ENCODE peak calls at places on chromosomes 11 and 22, in eight cellular contexts. One of them, this sample, is unnamed.

GRCh38 chr11:65041206-65042035 is at the start of gene SAC3D1:
- DNase-seq in mammary epithelial cell: no peak
- DNase-seq in CD4-positive, alpha-beta T cell: no peak
- DNase-seq in psoas muscle: no peak
- DNase-seq in endodermal cell: peak
- DNase-seq in pancreas: peak
- DNase-seq in heart right ventricle: peak
- DNase-seq in dorsolateral prefrontal cortex: peak
- DNase-seq in this sample: peak

GRCh38 chr11:126925321-126926093 is 75.1 kb downstream of the KIRREL3 start:
- DNase-seq in dorsolateral prefrontal cortex: peak
- DNase-seq in heart right ventricle: no peak
- DNase-seq in mammary epithelial cell: peak
- DNase-seq in endodermal cell: peak
- DNase-seq in CD4-positive, alpha-beta T cell: no peak
- DNase-seq in psoas muscle: no peak
- DNase-seq in pancreas: no peak
- DNase-seq in this sample: peak

GRCh38 chr11:128195057-128195751 is 392.2 kb downstream of the ETS1 start:
- DNase-seq in CD4-positive, alpha-beta T cell: no peak
- DNase-seq in endodermal cell: no peak
- DNase-seq in pancreas: no peak
- DNase-seq in heart right ventricle: no peak
- DNase-seq in dorsolateral prefrontal cortex: no peak
- DNase-seq in mammary epithelial cell: no peak
- DNase-seq in psoas muscle: no peak
- DNase-seq in this sample: no peak

GRCh38 chr22:37303821-37304274 is 21.5 kb downstream of the CYTH4 start:
- DNase-seq in mammary epithelial cell: peak
- DNase-seq in endodermal cell: no peak
- DNase-seq in heart right ventricle: no peak
- DNase-seq in dorsolateral prefrontal cortex: no peak
- DNase-seq in pancreas: no peak
- DNase-seq in psoas muscle: no peak
- DNase-seq in CD4-positive, alpha-beta T cell: no peak
- DNase-seq in this sample: peak

GRCh38 chr11:113449743-113450142 is 25.5 kb downstream of the DRD2 start:
- DNase-seq in psoas muscle: no peak
- DNase-seq in dorsolateral prefrontal cortex: no peak
- DNase-seq in pancreas: no peak
- DNase-seq in CD4-positive, alpha-beta T cell: no peak
- DNase-seq in mammary epithelial cell: no peak
- DNase-seq in endodermal cell: no peak
- DNase-seq in heart right ventricle: no peak
- DNase-seq in this sample: no peak

GRCh38 chr11:134519788-134520187 is 107.7 kb upstream of the B3GAT1 start:
- DNase-seq in dorsolateral prefrontal cortex: no peak
- DNase-seq in mammary epithelial cell: no peak
- DNase-seq in psoas muscle: peak
- DNase-seq in heart right ventricle: no peak
- DNase-seq in pancreas: no peak
- DNase-seq in CD4-positive, alpha-beta T cell: no peak
- DNase-seq in endodermal cell: no peak
- DNase-seq in this sample: no peak

GRCh38 chr11:86453290-86454030 is 78.8 kb downstream of the CCDC81 start:
- DNase-seq in dorsolateral prefrontal cortex: no peak
- DNase-seq in endodermal cell: no peak
- DNase-seq in mammary epithelial cell: no peak
- DNase-seq in pancreas: no peak
- DNase-seq in psoas muscle: no peak
- DNase-seq in CD4-positive, alpha-beta T cell: no peak
- DNase-seq in heart right ventricle: no peak
- DNase-seq in this sample: no peak

GRCh38 chr11:86938900-86939880 is 16.0 kb downstream of the FZD4 start:
- DNase-seq in psoas muscle: no peak
- DNase-seq in dorsolateral prefrontal cortex: no peak
- DNase-seq in heart right ventricle: peak
- DNase-seq in CD4-positive, alpha-beta T cell: no peak
- DNase-seq in endodermal cell: no peak
- DNase-seq in mammary epithelial cell: peak
- DNase-seq in pancreas: no peak
- DNase-seq in this sample: no peak

GRCh38 chr22:46577361-46578249 is 40.2 kb upstream of the CELSR1 start:
- DNase-seq in dorsolateral prefrontal cortex: no peak
- DNase-seq in pancreas: peak
- DNase-seq in endodermal cell: peak
- DNase-seq in CD4-positive, alpha-beta T cell: no peak
- DNase-seq in psoas muscle: peak
- DNase-seq in heart right ventricle: no peak
- DNase-seq in mammary epithelial cell: no peak
- DNase-seq in this sample: no peak

GRCh38 chr11:17352925-17353227 is 1.3 kb downstream of the NCR3LG1 start:
- DNase-seq in mammary epithelial cell: peak
- DNase-seq in pancreas: peak
- DNase-seq in psoas muscle: no peak
- DNase-seq in dorsolateral prefrontal cortex: peak
- DNase-seq in endodermal cell: peak
- DNase-seq in heart right ventricle: peak
- DNase-seq in CD4-positive, alpha-beta T cell: peak
- DNase-seq in this sample: no peak
- TF ChIP-seq CTCF in mammary epithelial cell: no peak
- TF ChIP-seq CTCF in pancreas: no peak
- TF ChIP-seq CTCF in psoas muscle: no peak
- TF ChIP-seq CTCF in dorsolateral prefrontal cortex: no peak
- TF ChIP-seq CTCF in endodermal cell: no peak
- TF ChIP-seq CTCF in heart right ventricle: no peak
- TF ChIP-seq CTCF in CD4-positive, alpha-beta T cell: no peak
- TF ChIP-seq CTCF in this sample: no peak

DNA sequence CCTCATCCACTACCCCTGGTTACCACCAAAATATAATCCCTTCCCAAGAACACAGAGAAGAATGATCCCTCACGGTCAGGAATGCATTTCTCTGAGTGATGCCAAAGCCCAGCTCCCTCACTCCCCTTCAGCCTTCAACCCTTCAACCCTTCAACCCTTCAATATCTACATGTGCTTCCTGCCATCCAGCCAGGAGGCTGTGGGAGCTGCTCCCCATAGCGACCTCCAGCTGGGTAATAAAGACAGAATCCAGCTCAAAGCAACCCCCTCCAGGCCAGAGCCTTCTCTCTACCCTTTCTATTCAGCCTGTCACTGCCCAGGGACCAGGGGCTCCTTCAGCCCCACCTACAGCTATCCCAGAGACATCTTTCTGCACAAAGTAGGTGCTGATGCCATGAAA is 2.7 kb downstream of the ARHGAP1 start:
- DNase-seq in pancreas: no peak
- DNase-seq in heart right ventricle: no peak
- DNase-seq in endodermal cell: no peak
- DNase-seq in CD4-positive, alpha-beta T cell: no peak
- DNase-seq in dorsolateral prefrontal cortex: no peak
- DNase-seq in mammary epithelial cell: no peak
- DNase-seq in psoas muscle: no peak
- DNase-seq in this sample: no peak
- H3K27ac ChIP-seq in pancreas: no peak
- H3K27ac ChIP-seq in heart right ventricle: no peak
- H3K27ac ChIP-seq in endodermal cell: peak
- H3K27ac ChIP-seq in CD4-positive, alpha-beta T cell: no peak
- H3K27ac ChIP-seq in dorsolateral prefrontal cortex: peak
- H3K27ac ChIP-seq in mammary epithelial cell: no peak
- H3K27ac ChIP-seq in psoas muscle: peak
- H3K27ac ChIP-seq in this sample: no peak

GRCh38 chr22:45103756-45104155 is 60.0 kb upstream of the NUP50 start:
- DNase-seq in heart right ventricle: no peak
- DNase-seq in mammary epithelial cell: no peak
- DNase-seq in psoas muscle: no peak
- DNase-seq in pancreas: no peak
- DNase-seq in CD4-positive, alpha-beta T cell: no peak
- DNase-seq in endodermal cell: no peak
- DNase-seq in dorsolateral prefrontal cortex: no peak
- DNase-seq in this sample: no peak
- TF ChIP-seq CTCF in heart right ventricle: no peak
- TF ChIP-seq CTCF in mammary epithelial cell: peak
- TF ChIP-seq CTCF in psoas muscle: no peak
- TF ChIP-seq CTCF in pancreas: no peak
- TF ChIP-seq CTCF in CD4-positive, alpha-beta T cell: no peak
- TF ChIP-seq CTCF in endodermal cell: peak
- TF ChIP-seq CTCF in dorsolateral prefrontal cortex: no peak
- TF ChIP-seq CTCF in this sample: no peak

GRCh38 chr11:38297670-38298069 is 1699.6 kb upstream of the RAG2 start:
- DNase-seq in dorsolateral prefrontal cortex: no peak
- DNase-seq in pancreas: no peak
- DNase-seq in endodermal cell: no peak
- DNase-seq in heart right ventricle: no peak
- DNase-seq in psoas muscle: no peak
- DNase-seq in CD4-positive, alpha-beta T cell: no peak
- DNase-seq in mammary epithelial cell: no peak
- DNase-seq in this sample: no peak

GRCh38 chr11:38302564-38302963 is 1704.5 kb upstream of the RAG2 start:
- DNase-seq in mammary epithelial cell: no peak
- DNase-seq in dorsolateral prefrontal cortex: no peak
- DNase-seq in CD4-positive, alpha-beta T cell: no peak
- DNase-seq in psoas muscle: no peak
- DNase-seq in heart right ventricle: no peak
- DNase-seq in pancreas: no peak
- DNase-seq in endodermal cell: no peak
- DNase-seq in this sample: no peak

GRCh38 chr11:38304926-38305325 is 1706.9 kb upstream of the RAG2 start:
- DNase-seq in mammary epithelial cell: no peak
- DNase-seq in CD4-positive, alpha-beta T cell: no peak
- DNase-seq in pancreas: no peak
- DNase-seq in heart right ventricle: no peak
- DNase-seq in psoas muscle: no peak
- DNase-seq in dorsolateral prefrontal cortex: no peak
- DNase-seq in endodermal cell: no peak
- DNase-seq in this sample: no peak

GRCh38 chr11:38296211-38296776 is 1698.3 kb upstream of the RAG2 start:
- DNase-seq in mammary epithelial cell: no peak
- DNase-seq in dorsolateral prefrontal cortex: no peak
- DNase-seq in endodermal cell: no peak
- DNase-seq in pancreas: no peak
- DNase-seq in CD4-positive, alpha-beta T cell: no peak
- DNase-seq in heart right ventricle: no peak
- DNase-seq in psoas muscle: no peak
- DNase-seq in this sample: no peak

GRCh38 chr11:38300570-38300969 is 1702.5 kb upstream of the RAG2 start:
- DNase-seq in endodermal cell: no peak
- DNase-seq in heart right ventricle: no peak
- DNase-seq in psoas muscle: no peak
- DNase-seq in dorsolateral prefrontal cortex: no peak
- DNase-seq in CD4-positive, alpha-beta T cell: no peak
- DNase-seq in mammary epithelial cell: no peak
- DNase-seq in pancreas: no peak
- DNase-seq in this sample: no peak
- H3K27ac ChIP-seq in endodermal cell: no peak
- H3K27ac ChIP-seq in heart right ventricle: no peak
- H3K27ac ChIP-seq in psoas muscle: no peak
- H3K27ac ChIP-seq in dorsolateral prefrontal cortex: no peak
- H3K27ac ChIP-seq in CD4-positive, alpha-beta T cell: no peak
- H3K27ac ChIP-seq in mammary epithelial cell: no peak
- H3K27ac ChIP-seq in pancreas: no peak
- H3K27ac ChIP-seq in this sample: no peak

GRCh38 chr11:2777396-2777795 is 77.6 kb upstream of the KCNQ1OT1 start:
- DNase-seq in CD4-positive, alpha-beta T cell: peak
- DNase-seq in endodermal cell: peak
- DNase-seq in psoas muscle: peak
- DNase-seq in pancreas: no peak
- DNase-seq in dorsolateral prefrontal cortex: peak
- DNase-seq in mammary epithelial cell: peak
- DNase-seq in heart right ventricle: peak
- DNase-seq in this sample: peak

GRCh38 chr11:2779981-2780849 is 80.4 kb upstream of the KCNQ1OT1 start:
- DNase-seq in CD4-positive, alpha-beta T cell: peak
- DNase-seq in heart right ventricle: peak
- DNase-seq in endodermal cell: peak
- DNase-seq in mammary epithelial cell: no peak
- DNase-seq in psoas muscle: peak
- DNase-seq in pancreas: peak
- DNase-seq in dorsolateral prefrontal cortex: peak
- DNase-seq in this sample: no peak

GRCh38 chr11:2777871-2778629 is 78.3 kb upstream of the KCNQ1OT1 start:
- DNase-seq in mammary epithelial cell: no peak
- DNase-seq in pancreas: no peak
- DNase-seq in endodermal cell: peak
- DNase-seq in CD4-positive, alpha-beta T cell: peak
- DNase-seq in psoas muscle: peak
- DNase-seq in dorsolateral prefrontal cortex: peak
- DNase-seq in heart right ventricle: peak
- DNase-seq in this sample: no peak

GRCh38 chr11:2779499-2779980 is 79.7 kb upstream of the KCNQ1OT1 start:
- DNase-seq in pancreas: no peak
- DNase-seq in mammary epithelial cell: no peak
- DNase-seq in psoas muscle: no peak
- DNase-seq in dorsolateral prefrontal cortex: no peak
- DNase-seq in endodermal cell: peak
- DNase-seq in heart right ventricle: peak
- DNase-seq in CD4-positive, alpha-beta T cell: peak
- DNase-seq in this sample: no peak

GRCh38 chr11:2778630-2779498 is 79.1 kb upstream of the KCNQ1OT1 start:
- DNase-seq in psoas muscle: peak
- DNase-seq in mammary epithelial cell: peak
- DNase-seq in pancreas: peak
- DNase-seq in CD4-positive, alpha-beta T cell: peak
- DNase-seq in dorsolateral prefrontal cortex: peak
- DNase-seq in heart right ventricle: peak
- DNase-seq in endodermal cell: peak
- DNase-seq in this sample: peak
- TF ChIP-seq CTCF in psoas muscle: peak
- TF ChIP-seq CTCF in mammary epithelial cell: peak
- TF ChIP-seq CTCF in pancreas: peak
- TF ChIP-seq CTCF in CD4-positive, alpha-beta T cell: no peak
- TF ChIP-seq CTCF in dorsolateral prefrontal cortex: no peak
- TF ChIP-seq CTCF in heart right ventricle: no peak
- TF ChIP-seq CTCF in endodermal cell: no peak
- TF ChIP-seq CTCF in this sample: no peak

This sample was measured in astrocyte.